ENCODE peak calls at places on chromosome 22, in seven cellular contexts. One of them, this sample, is unnamed.

GRCh38 chr22:38843716-38844660 is at the start of gene NPTXR:
- DNase-seq in kidney epithelial cell: no peak
- DNase-seq in tibial artery: no peak
- DNase-seq in activated T-cell treated with anti-CD3 and anti-CD28 coated beads for 1 hour: peak
- DNase-seq in AG10803: peak
- DNase-seq in C1 segment of cervical spinal cord: peak
- DNase-seq in lower leg skin: no peak
- DNase-seq in this sample: no peak

GRCh38 chr22:48478529-48479265 is 1349.0 kb downstream of the BRD1 start:
- DNase-seq in kidney epithelial cell: no peak
- DNase-seq in tibial artery: no peak
- DNase-seq in activated T-cell treated with anti-CD3 and anti-CD28 coated beads for 1 hour: no peak
- DNase-seq in AG10803: no peak
- DNase-seq in C1 segment of cervical spinal cord: no peak
- DNase-seq in lower leg skin: peak
- DNase-seq in this sample: no peak

GRCh38 chr22:29071261-29072045 is 1.4 kb upstream of the KREMEN1 start:
- DNase-seq in kidney epithelial cell: no peak
- DNase-seq in tibial artery: no peak
- DNase-seq in activated T-cell treated with anti-CD3 and anti-CD28 coated beads for 1 hour: no peak
- DNase-seq in AG10803: no peak
- DNase-seq in C1 segment of cervical spinal cord: no peak
- DNase-seq in lower leg skin: peak
- DNase-seq in this sample: no peak

GRCh38 chr22:23070418-23071162 is at the start of gene GNAZ:
- DNase-seq in kidney epithelial cell: no peak
- DNase-seq in tibial artery: no peak
- DNase-seq in activated T-cell treated with anti-CD3 and anti-CD28 coated beads for 1 hour: no peak
- DNase-seq in AG10803: no peak
- DNase-seq in C1 segment of cervical spinal cord: no peak
- DNase-seq in lower leg skin: peak
- DNase-seq in this sample: no peak

GRCh38 chr22:23033116-23033905 is 37.0 kb upstream of the GNAZ start:
- DNase-seq in kidney epithelial cell: no peak
- DNase-seq in tibial artery: no peak
- DNase-seq in activated T-cell treated with anti-CD3 and anti-CD28 coated beads for 1 hour: no peak
- DNase-seq in AG10803: no peak
- DNase-seq in C1 segment of cervical spinal cord: no peak
- DNase-seq in lower leg skin: no peak
- DNase-seq in this sample: no peak

GRCh38 chr22:33896154-33896800 is 24.0 kb downstream of the LARGE1 start:
- DNase-seq in kidney epithelial cell: no peak
- DNase-seq in tibial artery: no peak
- DNase-seq in activated T-cell treated with anti-CD3 and anti-CD28 coated beads for 1 hour: no peak
- DNase-seq in AG10803: no peak
- DNase-seq in C1 segment of cervical spinal cord: no peak
- DNase-seq in lower leg skin: no peak
- DNase-seq in this sample: no peak

GRCh38 chr22:49774046-49774445 is 53.6 kb downstream of the BRD1 start:
- DNase-seq in kidney epithelial cell: no peak
- DNase-seq in tibial artery: no peak
- DNase-seq in activated T-cell treated with anti-CD3 and anti-CD28 coated beads for 1 hour: no peak
- DNase-seq in AG10803: no peak
- DNase-seq in C1 segment of cervical spinal cord: no peak
- DNase-seq in lower leg skin: no peak
- DNase-seq in this sample: no peak

GRCh38 chr22:22168190-22168940 is 76.2 kb upstream of the VPREB1 start:
- DNase-seq in kidney epithelial cell: peak
- DNase-seq in tibial artery: no peak
- DNase-seq in activated T-cell treated with anti-CD3 and anti-CD28 coated beads for 1 hour: no peak
- DNase-seq in AG10803: peak
- DNase-seq in C1 segment of cervical spinal cord: no peak
- DNase-seq in lower leg skin: no peak
- DNase-seq in this sample: no peak

GRCh38 chr22:30425327-30425615 is 297 bp upstream of the MTFP1 start:
- DNase-seq in kidney epithelial cell: no peak
- DNase-seq in tibial artery: no peak
- DNase-seq in activated T-cell treated with anti-CD3 and anti-CD28 coated beads for 1 hour: no peak
- DNase-seq in AG10803: no peak
- DNase-seq in C1 segment of cervical spinal cord: no peak
- DNase-seq in lower leg skin: no peak
- DNase-seq in this sample: no peak

GRCh38 chr22:48824673-48825651 is 1002.7 kb downstream of the BRD1 start:
- DNase-seq in kidney epithelial cell: no peak
- DNase-seq in tibial artery: no peak
- DNase-seq in activated T-cell treated with anti-CD3 and anti-CD28 coated beads for 1 hour: no peak
- DNase-seq in AG10803: no peak
- DNase-seq in C1 segment of cervical spinal cord: no peak
- DNase-seq in lower leg skin: peak
- DNase-seq in this sample: peak

GRCh38 chr22:39556970-39557811 is 13.4 kb upstream of the CACNA1I start:
- DNase-seq in kidney epithelial cell: no peak
- DNase-seq in tibial artery: no peak
- DNase-seq in activated T-cell treated with anti-CD3 and anti-CD28 coated beads for 1 hour: peak
- DNase-seq in AG10803: no peak
- DNase-seq in C1 segment of cervical spinal cord: no peak
- DNase-seq in lower leg skin: no peak
- DNase-seq in this sample: no peak

GRCh38 chr22:44147821-44148574 is 32.7 kb upstream of the PARVG start:
- DNase-seq in kidney epithelial cell: peak
- DNase-seq in tibial artery: no peak
- DNase-seq in activated T-cell treated with anti-CD3 and anti-CD28 coated beads for 1 hour: no peak
- DNase-seq in AG10803: peak
- DNase-seq in C1 segment of cervical spinal cord: no peak
- DNase-seq in lower leg skin: no peak
- DNase-seq in this sample: no peak

GRCh38 chr22:50727678-50728522 is 10.1 kb upstream of the ACR start:
- DNase-seq in kidney epithelial cell: no peak
- DNase-seq in tibial artery: no peak
- DNase-seq in activated T-cell treated with anti-CD3 and anti-CD28 coated beads for 1 hour: no peak
- DNase-seq in AG10803: no peak
- DNase-seq in C1 segment of cervical spinal cord: no peak
- DNase-seq in lower leg skin: no peak
- DNase-seq in this sample: no peak

GRCh38 chr22:40533712-40534378 is 102.7 kb downstream of the MRTFA start:
- DNase-seq in kidney epithelial cell: no peak
- DNase-seq in tibial artery: no peak
- DNase-seq in activated T-cell treated with anti-CD3 and anti-CD28 coated beads for 1 hour: peak
- DNase-seq in AG10803: peak
- DNase-seq in C1 segment of cervical spinal cord: no peak
- DNase-seq in lower leg skin: no peak
- DNase-seq in this sample: no peak

GRCh38 chr22:49216579-49216978 is 611.1 kb downstream of the BRD1 start:
- DNase-seq in kidney epithelial cell: no peak
- DNase-seq in tibial artery: peak
- DNase-seq in activated T-cell treated with anti-CD3 and anti-CD28 coated beads for 1 hour: no peak
- DNase-seq in AG10803: no peak
- DNase-seq in C1 segment of cervical spinal cord: no peak
- DNase-seq in lower leg skin: peak
- DNase-seq in this sample: no peak

GRCh38 chr22:24761888-24762675 is 12.4 kb downstream of the PIWIL3 start:
- DNase-seq in kidney epithelial cell: no peak
- DNase-seq in tibial artery: no peak
- DNase-seq in activated T-cell treated with anti-CD3 and anti-CD28 coated beads for 1 hour: no peak
- DNase-seq in AG10803: no peak
- DNase-seq in C1 segment of cervical spinal cord: no peak
- DNase-seq in lower leg skin: peak
- DNase-seq in this sample: no peak

GRCh38 chr22:43753718-43754117 is 58.4 kb downstream of the EFCAB6 start:
- DNase-seq in kidney epithelial cell: no peak
- DNase-seq in tibial artery: no peak
- DNase-seq in activated T-cell treated with anti-CD3 and anti-CD28 coated beads for 1 hour: no peak
- DNase-seq in AG10803: peak
- DNase-seq in C1 segment of cervical spinal cord: no peak
- DNase-seq in lower leg skin: no peak
- DNase-seq in this sample: no peak

GRCh38 chr22:38423512-38424503 is 31.2 kb downstream of the KCNJ4 start:
- DNase-seq in kidney epithelial cell: no peak
- DNase-seq in tibial artery: no peak
- DNase-seq in activated T-cell treated with anti-CD3 and anti-CD28 coated beads for 1 hour: no peak
- DNase-seq in AG10803: no peak
- DNase-seq in C1 segment of cervical spinal cord: no peak
- DNase-seq in lower leg skin: no peak
- DNase-seq in this sample: no peak

GRCh38 chr22:32018056-32018455 is 25.0 kb upstream of the SLC5A1 start:
- DNase-seq in kidney epithelial cell: no peak
- DNase-seq in tibial artery: no peak
- DNase-seq in activated T-cell treated with anti-CD3 and anti-CD28 coated beads for 1 hour: no peak
- DNase-seq in AG10803: no peak
- DNase-seq in C1 segment of cervical spinal cord: no peak
- DNase-seq in lower leg skin: no peak
- DNase-seq in this sample: no peak

GRCh38 chr22:17117400-17117799 is 3.8 kb downstream of the TMEM121B start:
- DNase-seq in kidney epithelial cell: no peak
- DNase-seq in tibial artery: no peak
- DNase-seq in activated T-cell treated with anti-CD3 and anti-CD28 coated beads for 1 hour: no peak
- DNase-seq in AG10803: no peak
- DNase-seq in C1 segment of cervical spinal cord: no peak
- DNase-seq in lower leg skin: no peak
- DNase-seq in this sample: no peak

GRCh38 chr22:23696326-23696851 is 5.6 kb downstream of the RGL4 start:
- DNase-seq in kidney epithelial cell: no peak
- DNase-seq in tibial artery: no peak
- DNase-seq in activated T-cell treated with anti-CD3 and anti-CD28 coated beads for 1 hour: peak
- DNase-seq in AG10803: peak
- DNase-seq in C1 segment of cervical spinal cord: no peak
- DNase-seq in lower leg skin: peak
- DNase-seq in this sample: no peak

GRCh38 chr22:45672564-45673481 is 1.2 kb downstream of the ATXN10 start:
- DNase-seq in kidney epithelial cell: no peak
- DNase-seq in tibial artery: no peak
- DNase-seq in activated T-cell treated with anti-CD3 and anti-CD28 coated beads for 1 hour: no peak
- DNase-seq in AG10803: no peak
- DNase-seq in C1 segment of cervical spinal cord: no peak
- DNase-seq in lower leg skin: no peak
- DNase-seq in this sample: no peak

GRCh38 chr22:30267382-30268302 is 991 bp upstream of the OSM start:
- DNase-seq in kidney epithelial cell: no peak
- DNase-seq in tibial artery: no peak
- DNase-seq in activated T-cell treated with anti-CD3 and anti-CD28 coated beads for 1 hour: no peak
- DNase-seq in AG10803: no peak
- DNase-seq in C1 segment of cervical spinal cord: no peak
- DNase-seq in lower leg skin: no peak
- DNase-seq in this sample: no peak

GRCh38 chr22:47623056-47623739 is 860.7 kb downstream of the TBC1D22A start:
- DNase-seq in kidney epithelial cell: no peak
- DNase-seq in tibial artery: no peak
- DNase-seq in activated T-cell treated with anti-CD3 and anti-CD28 coated beads for 1 hour: no peak
- DNase-seq in AG10803: no peak
- DNase-seq in C1 segment of cervical spinal cord: no peak
- DNase-seq in lower leg skin: peak
- DNase-seq in this sample: no peak

GRCh38 chr22:37887610-37888378 is 18.3 kb upstream of the MICALL1 start:
- DNase-seq in kidney epithelial cell: no peak
- DNase-seq in tibial artery: peak
- DNase-seq in activated T-cell treated with anti-CD3 and anti-CD28 coated beads for 1 hour: no peak
- DNase-seq in AG10803: peak
- DNase-seq in C1 segment of cervical spinal cord: no peak
- DNase-seq in lower leg skin: peak
- DNase-seq in this sample: peak

GRCh38 chr22:29751139-29751538 is 15.7 kb downstream of the ZMAT5 start:
- DNase-seq in kidney epithelial cell: no peak
- DNase-seq in tibial artery: no peak
- DNase-seq in activated T-cell treated with anti-CD3 and anti-CD28 coated beads for 1 hour: no peak
- DNase-seq in AG10803: no peak
- DNase-seq in C1 segment of cervical spinal cord: no peak
- DNase-seq in lower leg skin: no peak
- DNase-seq in this sample: no peak

GRCh38 chr22:48820481-48821345 is 1007.0 kb downstream of the BRD1 start:
- DNase-seq in kidney epithelial cell: no peak
- DNase-seq in tibial artery: no peak
- DNase-seq in activated T-cell treated with anti-CD3 and anti-CD28 coated beads for 1 hour: no peak
- DNase-seq in AG10803: no peak
- DNase-seq in C1 segment of cervical spinal cord: no peak
- DNase-seq in lower leg skin: no peak
- DNase-seq in this sample: no peak

GRCh38 chr22:45427114-45427513 is 13.6 kb downstream of the RIBC2 start:
- DNase-seq in kidney epithelial cell: no peak
- DNase-seq in tibial artery: peak
- DNase-seq in activated T-cell treated with anti-CD3 and anti-CD28 coated beads for 1 hour: no peak
- DNase-seq in AG10803: no peak
- DNase-seq in C1 segment of cervical spinal cord: no peak
- DNase-seq in lower leg skin: no peak
- DNase-seq in this sample: no peak

GRCh38 chr22:45999379-45999971 is 22.5 kb upstream of the WNT7B start:
- DNase-seq in kidney epithelial cell: no peak
- DNase-seq in tibial artery: no peak
- DNase-seq in activated T-cell treated with anti-CD3 and anti-CD28 coated beads for 1 hour: no peak
- DNase-seq in AG10803: no peak
- DNase-seq in C1 segment of cervical spinal cord: no peak
- DNase-seq in lower leg skin: no peak
- DNase-seq in this sample: no peak

GRCh38 chr22:38144025-38144405 is 33.5 kb upstream of the BAIAP2L2 start:
- DNase-seq in kidney epithelial cell: no peak
- DNase-seq in tibial artery: no peak
- DNase-seq in activated T-cell treated with anti-CD3 and anti-CD28 coated beads for 1 hour: no peak
- DNase-seq in AG10803: no peak
- DNase-seq in C1 segment of cervical spinal cord: no peak
- DNase-seq in lower leg skin: no peak
- DNase-seq in this sample: no peak